ENCODE peak calls at places on chromosomes 12 and 14, in eight cellular contexts. One of them, this sample, is unnamed.

GRCh38 chr12:43060738-43061137 is 471.2 kb upstream of the PRICKLE1 start:
- DNase-seq in sigmoid colon: no peak
- DNase-seq in SK-N-SH: no peak
- DNase-seq in vagina: no peak
- DNase-seq in H1: no peak
- DNase-seq in GM12878: no peak
- DNase-seq in Panc1: no peak
- DNase-seq in HCT116: no peak
- DNase-seq in this sample: no peak

GRCh38 chr14:75917322-75918251 is 64.2 kb downstream of the TGFB3 start:
- DNase-seq in GM12878: no peak
- DNase-seq in SK-N-SH: peak; percentile 81
- DNase-seq in sigmoid colon: no peak
- DNase-seq in Panc1: no peak
- DNase-seq in vagina: no peak
- DNase-seq in H1: no peak
- DNase-seq in HCT116: no peak
- DNase-seq in this sample: no peak

GRCh38 chr12:26746315-26746714 is 86.7 kb downstream of the ITPR2 start:
- DNase-seq in vagina: no peak
- DNase-seq in SK-N-SH: no peak
- DNase-seq in GM12878: no peak
- DNase-seq in HCT116: no peak
- DNase-seq in H1: no peak
- DNase-seq in Panc1: peak; percentile 2
- DNase-seq in sigmoid colon: no peak
- DNase-seq in this sample: no peak

GRCh38 chr12:43425361-43425760 is 126.6 kb downstream of the ADAMTS20 start:
- DNase-seq in H1: no peak
- DNase-seq in sigmoid colon: no peak
- DNase-seq in HCT116: no peak
- DNase-seq in GM12878: no peak
- DNase-seq in SK-N-SH: no peak
- DNase-seq in Panc1: no peak
- DNase-seq in vagina: no peak
- DNase-seq in this sample: no peak

GRCh38 chr14:75126121-75126544 is 715 bp downstream of the NEK9 start:
- DNase-seq in GM12878: no peak
- DNase-seq in vagina: no peak
- DNase-seq in Panc1: no peak
- DNase-seq in H1: no peak
- DNase-seq in SK-N-SH: peak; percentile 31
- DNase-seq in HCT116: no peak
- DNase-seq in sigmoid colon: no peak
- DNase-seq in this sample: no peak

GRCh38 chr12:12898911-12899511 is 7.6 kb downstream of the GPRC5A start:
- DNase-seq in vagina: no peak
- DNase-seq in sigmoid colon: no peak
- DNase-seq in Panc1: no peak
- DNase-seq in H1: no peak
- DNase-seq in SK-N-SH: no peak
- DNase-seq in GM12878: no peak
- DNase-seq in HCT116: no peak
- DNase-seq in this sample: no peak

GRCh38 chr14:83777516-83777915 is 1752.4 kb upstream of the FLRT2 start:
- DNase-seq in vagina: no peak
- DNase-seq in H1: no peak
- DNase-seq in Panc1: no peak
- DNase-seq in sigmoid colon: no peak
- DNase-seq in HCT116: no peak
- DNase-seq in SK-N-SH: no peak
- DNase-seq in GM12878: no peak
- DNase-seq in this sample: no peak

GRCh38 chr14:72894623-72895378 is 900 bp upstream of the DPF3 start:
- DNase-seq in HCT116: no peak
- DNase-seq in GM12878: no peak
- DNase-seq in H1: peak; percentile 68
- DNase-seq in Panc1: no peak
- DNase-seq in SK-N-SH: peak; percentile 34
- DNase-seq in vagina: no peak
- DNase-seq in sigmoid colon: no peak
- DNase-seq in this sample: no peak

GRCh38 chr12:90631581-90631980 is 323.4 kb downstream of the CCER1 start:
- DNase-seq in HCT116: no peak
- DNase-seq in SK-N-SH: no peak
- DNase-seq in GM12878: no peak
- DNase-seq in Panc1: no peak
- DNase-seq in vagina: no peak
- DNase-seq in sigmoid colon: no peak
- DNase-seq in H1: no peak
- DNase-seq in this sample: no peak

GRCh38 chr14:63204407-63205280 is at the start of gene RHOJ:
- DNase-seq in H1: peak; percentile 61
- DNase-seq in GM12878: no peak
- DNase-seq in SK-N-SH: no peak
- DNase-seq in vagina: no peak
- DNase-seq in sigmoid colon: peak; percentile 66
- DNase-seq in HCT116: no peak
- DNase-seq in Panc1: no peak
- DNase-seq in this sample: no peak

GRCh38 chr14:83071888-83072501 is 1538.3 kb upstream of the SEL1L start:
- DNase-seq in GM12878: peak; percentile 11
- DNase-seq in HCT116: no peak
- DNase-seq in SK-N-SH: no peak
- DNase-seq in vagina: no peak
- DNase-seq in Panc1: no peak
- DNase-seq in H1: no peak
- DNase-seq in sigmoid colon: no peak
- DNase-seq in this sample: no peak

GRCh38 chr14:101992708-101993107 is 28.3 kb downstream of the DYNC1H1 start:
- DNase-seq in Panc1: no peak
- DNase-seq in vagina: no peak
- DNase-seq in SK-N-SH: no peak
- DNase-seq in sigmoid colon: no peak
- DNase-seq in HCT116: no peak
- DNase-seq in GM12878: peak; percentile 84
- DNase-seq in H1: no peak
- DNase-seq in this sample: no peak

GRCh38 chr14:88492272-88493089 is 62.3 kb downstream of the PTPN21 start:
- DNase-seq in HCT116: peak; percentile 48
- DNase-seq in sigmoid colon: peak; percentile 76
- DNase-seq in SK-N-SH: peak; percentile 81
- DNase-seq in Panc1: peak; percentile 25
- DNase-seq in GM12878: peak; percentile 19
- DNase-seq in vagina: no peak
- DNase-seq in H1: peak; percentile 84
- DNase-seq in this sample: peak; percentile 72

GRCh38 chr14:64605926-64606685 is 56.3 kb downstream of the PPP1R36 start:
- DNase-seq in Panc1: no peak
- DNase-seq in sigmoid colon: no peak
- DNase-seq in GM12878: no peak
- DNase-seq in H1: peak; percentile 33
- DNase-seq in vagina: no peak
- DNase-seq in HCT116: no peak
- DNase-seq in SK-N-SH: no peak
- DNase-seq in this sample: no peak

DNA sequence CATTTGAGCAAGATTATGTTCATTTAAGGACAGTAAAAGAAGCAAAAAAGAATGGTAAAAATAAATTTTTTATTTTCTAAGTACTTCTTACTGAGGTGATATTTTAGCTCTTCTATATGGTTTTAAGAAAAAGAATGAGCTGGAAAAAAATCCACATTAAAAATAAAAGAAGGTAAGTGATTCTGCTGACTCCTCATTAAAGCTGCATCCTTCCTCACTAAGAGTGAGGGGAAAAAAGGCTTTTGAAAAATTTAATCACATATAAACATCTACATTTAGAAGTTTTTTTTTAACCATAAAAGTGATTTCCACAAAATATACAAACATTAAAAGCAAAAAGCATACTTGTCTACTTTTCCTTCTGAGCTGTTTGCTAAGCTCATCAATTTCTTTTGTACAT is 28.3 kb upstream of the FBLN5 start:
- DNase-seq in HCT116: no peak
- DNase-seq in Panc1: no peak
- DNase-seq in vagina: no peak
- DNase-seq in sigmoid colon: no peak
- DNase-seq in SK-N-SH: no peak
- DNase-seq in H1: no peak
- DNase-seq in GM12878: no peak
- DNase-seq in this sample: no peak
- H3K36me3 ChIP-seq in HCT116: peaks cover 7% of the 10 kb centered on the region
- H3K36me3 ChIP-seq in Panc1: peaks cover 10% of the 10 kb centered on the region
- H3K36me3 ChIP-seq in vagina: peaks cover 16% of the 10 kb centered on the region
- H3K36me3 ChIP-seq in sigmoid colon: peaks cover 18% of the 10 kb centered on the region
- H3K36me3 ChIP-seq in SK-N-SH: peaks cover 37% of the 10 kb centered on the region
- H3K36me3 ChIP-seq in H1: peaks cover 3% of the 10 kb centered on the region
- H3K36me3 ChIP-seq in GM12878: peaks cover 11% of the 10 kb centered on the region
- H3K36me3 ChIP-seq in this sample: peaks cover 68% of the 10 kb centered on the region

DNA sequence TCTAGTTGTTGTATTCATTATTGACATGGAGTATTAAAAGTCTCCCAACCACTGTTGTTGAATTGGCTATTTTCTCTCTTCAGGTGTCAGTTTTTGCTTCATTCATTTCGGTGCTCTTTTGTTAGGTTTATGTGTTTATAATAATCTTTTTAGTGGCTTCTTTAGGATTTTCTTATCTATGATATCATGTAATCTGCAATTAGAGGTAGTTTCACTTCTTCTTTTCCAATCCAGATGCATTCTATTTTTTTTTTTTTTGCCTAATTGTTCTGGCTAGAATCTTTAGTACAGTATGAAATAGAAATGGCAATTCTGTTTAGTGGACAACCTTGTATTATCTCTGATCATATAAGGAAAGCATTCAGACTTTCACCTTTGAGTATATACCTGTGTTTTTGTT is 17.4 kb downstream of the CNOT2 start:
- DNase-seq in HCT116: no peak
- DNase-seq in GM12878: no peak
- DNase-seq in SK-N-SH: no peak
- DNase-seq in vagina: no peak
- DNase-seq in sigmoid colon: no peak
- DNase-seq in Panc1: no peak
- DNase-seq in H1: no peak
- DNase-seq in this sample: no peak
- H3K4me1 ChIP-seq in HCT116: no peaks in the 10 kb centered on the region
- H3K4me1 ChIP-seq in GM12878: no peaks in the 10 kb centered on the region
- H3K4me1 ChIP-seq in SK-N-SH: peaks cover 2% of the 10 kb centered on the region
- H3K4me1 ChIP-seq in vagina: peaks cover 39% of the 10 kb centered on the region
- H3K4me1 ChIP-seq in sigmoid colon: no peaks in the 10 kb centered on the region
- H3K4me1 ChIP-seq in Panc1: peaks cover 9% of the 10 kb centered on the region
- H3K4me1 ChIP-seq in H1: peaks cover 8% of the 10 kb centered on the region
- H3K4me1 ChIP-seq in this sample: peaks cover 12% of the 10 kb centered on the region

DNA sequence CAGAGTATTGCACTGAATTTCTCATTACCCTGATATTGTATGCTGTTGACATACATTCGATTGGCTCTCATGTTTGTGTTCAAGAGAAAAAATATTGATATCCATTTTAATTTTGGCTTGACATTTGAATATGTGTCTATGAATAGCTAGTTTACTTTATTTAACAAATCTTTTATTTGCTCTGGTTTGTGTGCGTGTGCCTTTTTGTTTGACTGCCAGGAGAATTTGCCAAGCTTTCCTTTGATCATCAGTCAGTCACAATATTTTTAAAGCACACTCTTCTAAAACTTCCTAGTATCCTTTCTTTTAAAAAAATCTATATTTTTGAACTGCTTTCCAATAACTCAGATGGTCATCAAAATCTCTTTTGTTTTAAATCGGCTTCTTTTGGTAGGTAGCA is 179.3 kb upstream of the FLRT2 start:
- DNase-seq in sigmoid colon: no peak
- DNase-seq in HCT116: no peak
- DNase-seq in Panc1: no peak
- DNase-seq in GM12878: no peak
- DNase-seq in SK-N-SH: no peak
- DNase-seq in H1: no peak
- DNase-seq in vagina: no peak
- DNase-seq in this sample: no peak
- TF ChIP-seq POLR2AphosphoS5 in sigmoid colon: no peak
- TF ChIP-seq POLR2AphosphoS5 in HCT116: no peak
- TF ChIP-seq POLR2AphosphoS5 in Panc1: no peak
- TF ChIP-seq POLR2AphosphoS5 in GM12878: no peak
- TF ChIP-seq POLR2AphosphoS5 in SK-N-SH: no peak
- TF ChIP-seq POLR2AphosphoS5 in H1: no peak
- TF ChIP-seq POLR2AphosphoS5 in vagina: no peak
- TF ChIP-seq POLR2AphosphoS5 in this sample: no peak

GRCh38 chr12:46233418-46233817 is 35.4 kb downstream of the SLC38A1 start:
- DNase-seq in sigmoid colon: no peak
- DNase-seq in GM12878: no peak
- DNase-seq in Panc1: no peak
- DNase-seq in vagina: no peak
- DNase-seq in H1: no peak
- DNase-seq in SK-N-SH: no peak
- DNase-seq in HCT116: no peak
- DNase-seq in this sample: peak; percentile 63

GRCh38 chr12:46240436-46240835 is 28.4 kb downstream of the SLC38A1 start:
- DNase-seq in GM12878: no peak
- DNase-seq in Panc1: no peak
- DNase-seq in sigmoid colon: no peak
- DNase-seq in SK-N-SH: no peak
- DNase-seq in vagina: no peak
- DNase-seq in H1: no peak
- DNase-seq in HCT116: no peak
- DNase-seq in this sample: no peak

GRCh38 chr12:46242569-46242968 is 26.3 kb downstream of the SLC38A1 start:
- DNase-seq in H1: no peak
- DNase-seq in HCT116: no peak
- DNase-seq in SK-N-SH: no peak
- DNase-seq in Panc1: no peak
- DNase-seq in vagina: no peak
- DNase-seq in sigmoid colon: no peak
- DNase-seq in GM12878: no peak
- DNase-seq in this sample: no peak

GRCh38 chr12:46233985-46234384 is 34.9 kb downstream of the SLC38A1 start:
- DNase-seq in H1: no peak
- DNase-seq in SK-N-SH: no peak
- DNase-seq in sigmoid colon: no peak
- DNase-seq in GM12878: no peak
- DNase-seq in Panc1: no peak
- DNase-seq in HCT116: no peak
- DNase-seq in vagina: no peak
- DNase-seq in this sample: no peak

DNA sequence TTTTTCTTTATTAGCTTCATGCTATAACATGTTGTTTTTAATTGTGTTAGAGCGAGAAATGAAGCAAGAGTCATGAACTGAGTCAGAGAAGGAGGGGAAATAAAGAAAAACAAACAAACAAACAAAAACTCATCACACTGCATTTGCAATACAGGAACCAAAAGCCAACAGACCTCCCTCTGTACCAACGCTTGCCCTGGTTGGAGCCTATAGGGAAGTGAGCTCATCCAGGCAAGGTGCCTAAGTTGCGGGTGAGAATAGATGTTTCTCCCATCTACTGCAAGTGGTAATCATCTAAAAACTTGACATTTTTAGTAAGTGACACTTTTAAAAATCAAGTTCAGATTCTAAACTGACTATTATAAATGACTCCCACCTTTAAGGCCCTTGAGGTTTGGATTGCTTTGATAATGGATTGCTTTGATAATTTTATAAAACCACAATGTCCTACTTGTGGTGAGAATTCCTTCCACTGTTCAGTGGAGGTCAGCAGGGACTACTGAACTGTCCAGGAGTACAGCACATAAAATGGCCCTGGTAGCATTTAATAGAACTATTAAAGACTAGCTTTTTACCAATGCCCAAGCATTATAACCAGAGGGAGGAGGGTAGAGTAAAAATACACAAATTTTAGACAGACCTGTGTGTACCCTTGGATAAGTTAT is 31.3 kb downstream of the SLC38A1 start:
- DNase-seq in HCT116: no peak
- DNase-seq in sigmoid colon: no peak
- DNase-seq in GM12878: no peak
- DNase-seq in vagina: no peak
- DNase-seq in H1: no peak
- DNase-seq in Panc1: no peak
- DNase-seq in SK-N-SH: no peak
- DNase-seq in this sample: no peak
- H3K36me3 ChIP-seq in HCT116: peaks cover 6% of the 10 kb centered on the region
- H3K36me3 ChIP-seq in sigmoid colon: peaks cover 4% of the 10 kb centered on the region
- H3K36me3 ChIP-seq in GM12878: peaks cover 36% of the 10 kb centered on the region
- H3K36me3 ChIP-seq in vagina: no peaks in the 10 kb centered on the region
- H3K36me3 ChIP-seq in H1: peaks cover 2% of the 10 kb centered on the region
- H3K36me3 ChIP-seq in Panc1: no peaks in the 10 kb centered on the region
- H3K36me3 ChIP-seq in SK-N-SH: peaks cover 55% of the 10 kb centered on the region
- H3K36me3 ChIP-seq in this sample: peaks cover 16% of the 10 kb centered on the region